ENCODE peak calls at places on chromosomes 1 and 21, in ten cellular contexts. V is NCI-H1930; S is HCT116; G is ELR; H is iPS DF 19.7; D is HEK293T; W is effector CD4-positive, alpha-beta T cell; J is Right ventricle myocardium superior; O is NCI-H1048; B is GM13977. F is an unnamed sample.

GRCh38 chr1:77030401-77031100 is 163.3 kb downstream of the ST6GALNAC5 start:
- DNase-seq in V (no peak), S (no peak), G (no peak), H (no peak), D (no peak), W (no peak), J (no peak), O (no peak), B (no peak), F (no peak)

GRCh38 chr21:42654179-42654912 is 925 bp downstream of the PDE9A start:
- DNase-seq in V (no peak), S (no peak), G (peak), H (no peak), D (peak), W (no peak), J (peak), O (no peak), B (peak), F (no peak)

GRCh38 chr1:37890378-37891014 is 31.1 kb upstream of the MTF1 start:
- DNase-seq in V (peak), S (peak), G (peak), H (no peak), D (peak), W (no peak), J (no peak), O (peak), B (peak), F (peak)

GRCh38 chr1:157490337-157491165 is 61.8 kb downstream of the FCRL5 start:
- DNase-seq in V (peak), S (peak), G (peak), H (peak), D (peak), W (no peak), J (peak), O (peak), B (peak), F (peak)

GRCh38 chr1:160634543-160635491 is 12.0 kb downstream of the SLAMF1 start:
- DNase-seq in V (no peak), S (no peak), G (no peak), H (no peak), D (no peak), W (no peak), J (no peak), O (no peak), B (no peak), F (no peak)

GRCh38 chr1:50493710-50494109 is 70.5 kb upstream of the DMRTA2 start:
- DNase-seq in V (peak), S (no peak), G (no peak), H (no peak), D (no peak), W (no peak), J (no peak), O (no peak), B (no peak), F (no peak)

GRCh38 chr1:40030528-40031135 is 9.9 kb upstream of the CAP1 start:
- DNase-seq in V (no peak), S (no peak), G (no peak), H (no peak), D (no peak), W (no peak), J (no peak), O (no peak), B (no peak), F (no peak)

GRCh38 chr1:6962956-6963915 is 178.0 kb downstream of the CAMTA1 start:
- DNase-seq in V (peak), S (peak), G (peak), H (peak), D (peak), W (peak), J (peak), O (peak), B (peak), F (peak)

F was measured in AG20443.